ENCODE peak calls at places on chromosomes 4 and X, in five cellular contexts. One of them, this sample, is unnamed.

GRCh38 chr4:175309041-175309440 is 390.9 kb downstream of the ADAM29 start:
- DNase-seq in lung: no peak
- DNase-seq in A549: no peak
- DNase-seq in esophagus squamous epithelium: no peak
- DNase-seq in ovary: no peak
- DNase-seq in this sample: no peak

GRCh38 chrX:148380107-148380506 is 120.3 kb upstream of the AFF2 start:
- DNase-seq in esophagus squamous epithelium: no peak
- DNase-seq in ovary: no peak
- DNase-seq in A549: no peak
- DNase-seq in lung: no peak
- DNase-seq in this sample: no peak

GRCh38 chr4:28177641-28178040 is 1317.0 kb downstream of the STIM2 start:
- DNase-seq in lung: no peak
- DNase-seq in esophagus squamous epithelium: no peak
- DNase-seq in A549: no peak
- DNase-seq in ovary: no peak
- DNase-seq in this sample: no peak

GRCh38 chr4:77201343-77201742 is 44.3 kb downstream of the CCNG2 start:
- DNase-seq in ovary: no peak
- DNase-seq in lung: no peak
- DNase-seq in A549: no peak
- DNase-seq in esophagus squamous epithelium: no peak
- DNase-seq in this sample: no peak

GRCh38 chr4:26671111-26671510 is 87.2 kb downstream of the TBC1D19 start:
- DNase-seq in esophagus squamous epithelium: no peak
- DNase-seq in A549: no peak
- DNase-seq in lung: no peak
- DNase-seq in ovary: no peak
- DNase-seq in this sample: no peak

GRCh38 chr4:15898902-15899301 is 39.6 kb downstream of the FGFBP1 start:
- DNase-seq in ovary: no peak
- DNase-seq in lung: no peak
- DNase-seq in esophagus squamous epithelium: no peak
- DNase-seq in A549: no peak
- DNase-seq in this sample: no peak

GRCh38 chrX:147173586-147173985 is 359.0 kb upstream of the CXorf51A start:
- DNase-seq in esophagus squamous epithelium: no peak
- DNase-seq in A549: no peak
- DNase-seq in ovary: no peak
- DNase-seq in lung: no peak
- DNase-seq in this sample: no peak

GRCh38 chr4:166594326-166594946 is 639.9 kb downstream of the SPOCK3 start:
- DNase-seq in lung: no peak
- DNase-seq in A549: peak
- DNase-seq in ovary: no peak
- DNase-seq in esophagus squamous epithelium: no peak
- DNase-seq in this sample: peak

GRCh38 chrX:132045456-132045855 is 22.4 kb downstream of the STK26 start:
- DNase-seq in A549: no peak
- DNase-seq in ovary: no peak
- DNase-seq in esophagus squamous epithelium: no peak
- DNase-seq in lung: no peak
- DNase-seq in this sample: no peak

GRCh38 chrX:55072286-55072685 is 2.5 kb upstream of the PAGE2B start:
- DNase-seq in ovary: no peak
- DNase-seq in A549: no peak
- DNase-seq in esophagus squamous epithelium: no peak
- DNase-seq in lung: no peak
- DNase-seq in this sample: no peak

DNA sequence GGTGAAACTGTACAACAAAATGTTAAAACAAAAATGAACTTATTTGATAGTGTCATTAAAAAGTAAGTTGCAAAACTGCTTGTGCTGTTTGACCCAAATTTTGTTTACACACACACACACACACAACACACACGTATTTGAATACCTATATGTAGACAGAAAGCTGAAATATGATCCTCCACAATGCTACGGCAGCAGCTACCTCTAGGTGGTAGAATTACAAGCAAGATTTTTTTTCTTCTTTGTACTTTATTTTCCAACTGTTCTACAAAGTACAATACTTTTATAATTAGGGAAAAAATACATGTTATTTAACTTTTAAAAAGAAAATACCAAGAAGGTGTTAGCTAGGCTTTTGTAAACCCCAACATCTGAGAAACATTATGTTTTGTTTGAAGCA is 1.2 kb downstream of the CYTL1 start:
- DNase-seq in esophagus squamous epithelium: no peak
- DNase-seq in lung: no peak
- DNase-seq in A549: no peak
- DNase-seq in ovary: no peak
- DNase-seq in this sample: peak
- TF ChIP-seq CTCF in esophagus squamous epithelium: no peak
- TF ChIP-seq CTCF in lung: no peak
- TF ChIP-seq CTCF in A549: no peak
- TF ChIP-seq CTCF in ovary: no peak
- TF ChIP-seq CTCF in this sample: peak

GRCh38 chr4:105858466-105859040 is 36.7 kb upstream of the NPNT start:
- DNase-seq in A549: no peak
- DNase-seq in ovary: no peak
- DNase-seq in lung: no peak
- DNase-seq in esophagus squamous epithelium: no peak
- DNase-seq in this sample: no peak

DNA sequence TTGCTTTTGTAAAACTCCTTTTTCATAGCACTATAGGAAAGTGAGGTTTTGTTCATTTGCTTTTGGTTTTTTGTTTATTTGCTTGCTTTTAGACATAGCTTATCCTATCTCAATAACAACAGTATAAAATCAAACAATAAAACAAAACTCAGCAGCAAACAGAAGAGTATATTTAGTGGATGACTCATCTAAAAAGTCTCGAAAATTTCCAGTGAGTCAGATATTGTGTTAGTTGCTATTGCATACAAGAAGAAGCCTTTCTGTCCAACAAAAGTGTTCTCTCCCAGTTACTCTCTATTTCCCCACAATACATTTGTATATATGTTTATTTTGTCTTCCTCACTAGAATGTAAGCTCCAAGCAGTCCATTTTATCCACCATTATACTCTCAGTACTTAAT is 36.0 kb upstream of the NPNT start:
- DNase-seq in ovary: no peak
- DNase-seq in esophagus squamous epithelium: no peak
- DNase-seq in lung: no peak
- DNase-seq in A549: peak
- DNase-seq in this sample: peak
- H3K4me3 ChIP-seq in ovary: no peak
- H3K4me3 ChIP-seq in esophagus squamous epithelium: no peak
- H3K4me3 ChIP-seq in lung: no peak
- H3K4me3 ChIP-seq in A549: no peak
- H3K4me3 ChIP-seq in this sample: no peak

GRCh38 chr4:4876945-4877661 is 17.6 kb downstream of the MSX1 start:
- DNase-seq in ovary: no peak
- DNase-seq in A549: no peak
- DNase-seq in esophagus squamous epithelium: no peak
- DNase-seq in lung: no peak
- DNase-seq in this sample: no peak

GRCh38 chr4:4881432-4881831 is 22.0 kb downstream of the MSX1 start:
- DNase-seq in esophagus squamous epithelium: no peak
- DNase-seq in ovary: no peak
- DNase-seq in lung: no peak
- DNase-seq in A549: no peak
- DNase-seq in this sample: peak

GRCh38 chr4:4875611-4876010 is 16.1 kb downstream of the MSX1 start:
- DNase-seq in A549: no peak
- DNase-seq in ovary: no peak
- DNase-seq in lung: no peak
- DNase-seq in esophagus squamous epithelium: no peak
- DNase-seq in this sample: no peak

GRCh38 chr4:4884611-4885010 is 25.1 kb downstream of the MSX1 start:
- DNase-seq in A549: no peak
- DNase-seq in esophagus squamous epithelium: no peak
- DNase-seq in ovary: no peak
- DNase-seq in lung: no peak
- DNase-seq in this sample: no peak

DNA sequence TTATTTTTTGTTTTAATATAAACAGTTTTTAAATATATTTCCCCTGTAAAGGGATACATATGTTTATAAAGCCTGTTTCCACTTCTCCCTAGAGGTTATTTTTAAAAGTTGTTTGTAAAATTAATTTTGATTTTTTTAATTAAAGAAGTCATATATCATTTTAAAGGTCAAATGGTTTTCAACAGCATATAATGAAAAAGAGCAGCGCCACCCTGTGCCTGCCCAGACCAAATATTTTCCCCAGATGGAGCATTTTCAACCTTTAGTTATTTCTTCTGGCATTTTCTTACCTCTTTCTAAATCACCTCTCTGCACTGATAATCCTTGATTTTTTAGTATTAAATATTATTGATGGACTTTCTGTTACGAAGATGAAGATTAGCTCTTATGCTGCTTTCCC is 21.0 kb downstream of the MSX1 start:
- DNase-seq in ovary: no peak
- DNase-seq in A549: no peak
- DNase-seq in esophagus squamous epithelium: no peak
- DNase-seq in lung: no peak
- DNase-seq in this sample: peak
- TF ChIP-seq CTCF in ovary: no peak
- TF ChIP-seq CTCF in A549: peak
- TF ChIP-seq CTCF in esophagus squamous epithelium: no peak
- TF ChIP-seq CTCF in lung: no peak
- TF ChIP-seq CTCF in this sample: peak

GRCh38 chr4:153728660-153729059 is 31.2 kb downstream of the RNF175 start:
- DNase-seq in lung: no peak
- DNase-seq in A549: no peak
- DNase-seq in ovary: no peak
- DNase-seq in esophagus squamous epithelium: no peak
- DNase-seq in this sample: no peak
- H3K4me3 ChIP-seq in lung: no peak
- H3K4me3 ChIP-seq in A549: no peak
- H3K4me3 ChIP-seq in ovary: no peak
- H3K4me3 ChIP-seq in esophagus squamous epithelium: no peak
- H3K4me3 ChIP-seq in this sample: no peak

GRCh38 chr4:188754372-188755002 is 615.2 kb downstream of the TRIML1 start:
- DNase-seq in ovary: no peak
- DNase-seq in esophagus squamous epithelium: no peak
- DNase-seq in A549: no peak
- DNase-seq in lung: no peak
- DNase-seq in this sample: no peak
- TF ChIP-seq CTCF in ovary: no peak
- TF ChIP-seq CTCF in esophagus squamous epithelium: no peak
- TF ChIP-seq CTCF in A549: no peak
- TF ChIP-seq CTCF in lung: no peak
- TF ChIP-seq CTCF in this sample: no peak

DNA sequence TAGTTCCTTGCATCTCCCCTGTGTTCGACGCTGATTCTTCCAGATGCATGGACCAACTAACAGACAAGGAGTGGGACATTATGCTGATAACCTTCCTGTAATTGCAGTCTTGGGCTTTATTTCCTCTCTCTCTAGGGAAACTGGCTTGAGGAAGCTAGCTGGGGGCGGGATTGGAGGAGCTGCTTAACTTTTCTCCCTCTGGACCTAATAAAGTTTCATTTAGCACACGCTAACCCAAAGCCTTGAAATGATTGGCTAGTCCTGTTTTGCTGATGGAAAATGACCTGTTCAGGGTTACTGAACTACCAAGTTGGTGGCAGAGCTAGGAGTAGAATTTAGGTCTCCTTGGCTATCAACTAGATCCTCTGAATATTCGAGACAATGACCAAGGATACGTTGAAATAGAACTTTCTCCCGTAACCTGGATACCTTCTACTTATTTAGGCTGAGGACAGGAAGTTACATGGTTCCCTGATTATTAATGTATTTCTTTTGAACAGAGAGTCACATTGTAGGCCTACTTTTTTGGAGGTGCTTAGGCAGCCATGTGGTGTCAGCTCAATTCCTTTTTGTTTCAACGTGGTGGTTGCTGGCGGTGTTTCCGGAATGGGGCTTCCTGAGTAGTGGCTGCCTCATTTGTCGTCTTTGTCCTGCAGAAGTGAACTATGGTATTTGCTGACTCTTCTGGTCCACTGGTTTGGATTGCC is 2.0 kb downstream of the PGK1 start:
- DNase-seq in A549: no peak
- DNase-seq in lung: no peak
- DNase-seq in ovary: no peak
- DNase-seq in esophagus squamous epithelium: no peak
- DNase-seq in this sample: no peak
- H3K4me3 ChIP-seq in A549: peak
- H3K4me3 ChIP-seq in lung: no peak
- H3K4me3 ChIP-seq in ovary: no peak
- H3K4me3 ChIP-seq in esophagus squamous epithelium: peak
- H3K4me3 ChIP-seq in this sample: peak